ENCODE peak calls at places on chromosomes 4 and X, in seven cellular contexts. F is progenitor cell of endocrine pancreas, O is tibial artery, Z is mucosa of descending colon, L is natural killer cell, M is HFF-Myc, P is IMR-90. Q is an unnamed sample.

GRCh38 chrX:56228914-56229313 is 3.2 kb upstream of the KLF8 start:
- DNase-seq in L (no peak), M (no peak), O (peak), Z (peak), F (no peak), P (no peak), Q (no peak)

GRCh38 chr4:6183740-6184139 is 16.6 kb downstream of the JAKMIP1 start:
- DNase-seq in M (no peak), O (no peak), P (no peak), F (no peak), Z (no peak), L (no peak), Q (no peak)

GRCh38 chrX:115058276-115058675 is 40.9 kb upstream of the IL13RA2 start:
- DNase-seq in F (no peak), L (no peak), M (peak), P (peak), Z (peak), O (no peak), Q (no peak)

GRCh38 chrX:338836-339400 is 20.3 kb upstream of the GTPBP6 start:
- DNase-seq in M (no peak), Z (no peak), F (no peak), P (no peak), O (no peak), L (no peak), Q (no peak)

GRCh38 chr4:9785926-9786325 is 4.5 kb downstream of the DRD5 start:
- DNase-seq in O (no peak), P (no peak), M (no peak), L (no peak), F (no peak), Z (peak), Q (no peak)

GRCh38 chr4:87209182-87209581 is 11.2 kb downstream of the KLHL8 start:
- DNase-seq in L (no peak), O (no peak), Z (no peak), F (no peak), P (no peak), M (no peak), Q (no peak)

GRCh38 chr4:144754562-144755410 is 108.8 kb downstream of the HHIP start:
- DNase-seq in L (no peak), P (peak), M (no peak), O (no peak), Z (peak), F (no peak), Q (no peak)

GRCh38 chrX:31420711-31421151 is 348.9 kb upstream of the FTHL17 start:
- DNase-seq in O (no peak), L (no peak), Z (no peak), F (no peak), M (no peak), P (peak), Q (no peak)

GRCh38 chrX:17397074-17397473 is 22.1 kb downstream of the NHS start:
- DNase-seq in L (no peak), F (no peak), P (peak), O (no peak), M (no peak), Z (no peak), Q (no peak)

GRCh38 chr4:100882661-100883060 is 364.8 kb upstream of the EMCN start:
- DNase-seq in O (no peak), M (no peak), P (no peak), L (no peak), F (no peak), Z (no peak), Q (no peak)

GRCh38 chrX:120725874-120726273 is 96.0 kb upstream of the C1GALT1C1 start:
- DNase-seq in P (no peak), O (no peak), L (no peak), M (no peak), F (no peak), Z (no peak), Q (no peak)

GRCh38 chr4:80386281-80386886 is 50.9 kb downstream of the CFAP299 start:
- DNase-seq in P (no peak), Z (no peak), O (no peak), M (no peak), F (no peak), L (no peak), Q (no peak)

GRCh38 chrX:46628406-46629371 is 55.1 kb downstream of the CHST7 start:
- DNase-seq in F (no peak), P (peak), L (no peak), M (no peak), O (peak), Z (peak), Q (peak)

GRCh38 chrX:54950730-54951375 is 30.2 kb downstream of the TRO start:
- DNase-seq in L (no peak), Z (no peak), O (no peak), M (no peak), P (no peak), F (no peak), Q (no peak)
- TF ChIP-seq CTCF in L (no peak), Z (no peak), O (no peak), M (no peak), P (no peak), F (no peak), Q (no peak)

DNA sequence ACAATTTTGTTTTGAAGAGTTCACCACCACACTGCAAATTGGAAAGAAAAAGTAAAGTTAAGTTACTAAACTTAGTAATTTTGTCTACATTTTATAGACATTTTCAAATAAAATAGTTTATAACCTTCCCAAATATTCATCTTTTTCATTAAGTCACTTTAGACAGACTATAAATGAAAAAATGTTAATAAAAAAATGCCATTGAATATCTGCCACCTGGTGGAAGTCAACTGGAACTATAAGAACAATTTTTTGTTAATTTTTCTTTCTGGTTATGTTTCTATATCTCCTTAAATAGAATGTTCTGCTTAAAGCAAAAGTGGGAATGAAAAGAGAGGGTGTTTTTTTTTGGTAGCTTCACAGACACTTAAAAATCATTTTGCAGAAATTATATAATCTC is 534.4 kb upstream of the PCDH10 start:
- DNase-seq in Z (no peak), F (no peak), L (no peak), P (peak), O (no peak), M (no peak), Q (no peak)
- TF ChIP-seq CTCF in Z (no peak), F (peak), L (no peak), P (peak), O (no peak), M (no peak), Q (no peak)

DNA sequence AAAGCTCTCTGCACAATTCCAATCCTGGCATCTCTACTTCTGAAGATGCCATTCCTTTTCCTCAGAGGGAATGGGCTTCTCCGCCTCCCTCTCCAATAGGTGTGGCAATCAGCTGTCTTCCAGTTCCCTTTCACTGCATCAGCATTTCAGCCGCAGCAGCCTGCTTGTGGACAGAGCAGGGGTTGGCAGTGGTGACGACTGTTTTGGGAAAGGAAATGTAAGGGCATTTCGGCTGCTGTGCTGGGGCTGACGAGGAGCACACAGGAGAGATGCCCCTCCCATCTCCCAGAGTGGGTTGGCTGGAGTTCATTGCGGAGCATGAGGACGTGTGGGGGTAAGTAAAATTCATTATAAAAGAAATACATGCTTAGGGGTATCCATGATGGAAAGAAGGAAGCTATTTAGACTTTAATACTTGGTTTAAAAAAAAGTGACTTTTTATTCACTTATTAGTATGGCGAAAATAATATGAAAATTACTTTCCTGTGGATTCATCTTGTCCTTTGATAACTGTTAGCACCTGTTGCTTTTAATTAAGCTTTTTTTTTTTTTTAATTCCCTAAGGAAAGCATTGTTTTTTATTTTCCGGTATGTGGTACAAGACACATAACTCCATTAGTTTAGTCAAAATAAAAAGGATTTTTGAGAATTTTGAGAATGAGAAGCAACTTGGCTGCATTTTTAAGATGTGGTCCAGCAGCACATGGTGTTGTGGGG is at the start of gene LIMCH1:
- DNase-seq in L (no peak), P (no peak), M (no peak), Z (peak), F (no peak), O (peak), Q (no peak)
- TF ChIP-seq CTCF in L (no peak), P (no peak), M (no peak), Z (no peak), F (no peak), O (no peak), Q (no peak)

DNA sequence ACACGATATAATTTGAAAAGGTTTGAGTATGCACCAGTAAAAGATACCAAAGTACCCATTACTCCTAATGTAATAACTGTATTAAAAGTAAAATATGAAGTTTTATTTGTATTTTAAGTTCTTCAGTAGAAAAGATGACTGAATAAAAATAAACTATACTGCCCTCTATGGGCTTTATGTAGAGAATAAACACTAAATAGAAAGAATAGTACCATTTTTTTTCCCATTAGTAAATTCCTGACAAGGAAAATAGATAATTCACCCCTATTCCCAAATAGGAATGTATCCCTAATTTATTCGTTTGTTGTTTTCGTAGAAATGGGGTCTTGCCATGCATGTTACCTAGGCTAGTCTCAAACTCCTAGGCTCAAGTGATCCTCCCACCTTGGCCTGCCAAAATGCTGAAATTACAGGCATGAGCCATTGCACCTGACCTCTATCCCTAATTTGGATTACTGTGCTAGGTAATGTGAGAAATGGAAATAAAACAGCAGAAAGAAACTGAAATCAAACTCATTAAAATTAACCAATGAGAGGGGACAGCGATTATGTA is 73.6 kb upstream of the COX18 start:
- DNase-seq in L (no peak), F (no peak), Z (no peak), O (no peak), P (no peak), M (no peak), Q (no peak)
- TF ChIP-seq CTCF in L (peak), F (peak), Z (no peak), O (no peak), P (peak), M (no peak), Q (no peak)

GRCh38 chr4:140372607-140373327 is 679 bp upstream of the SCOC start:
- DNase-seq in Z (peak), O (no peak), M (no peak), F (no peak), L (peak), P (peak), Q (no peak)
- TF ChIP-seq CTCF in Z (no peak), O (peak), M (no peak), F (peak), L (peak), P (no peak), Q (no peak)

GRCh38 chr4:122827258-122827887 is 742 bp downstream of the FGF2 start:
- DNase-seq in M (no peak), O (no peak), L (peak), Z (peak), P (peak), F (peak), Q (peak)
- TF ChIP-seq CTCF in M (no peak), O (no peak), L (no peak), Z (no peak), P (peak), F (no peak), Q (no peak)

DNA sequence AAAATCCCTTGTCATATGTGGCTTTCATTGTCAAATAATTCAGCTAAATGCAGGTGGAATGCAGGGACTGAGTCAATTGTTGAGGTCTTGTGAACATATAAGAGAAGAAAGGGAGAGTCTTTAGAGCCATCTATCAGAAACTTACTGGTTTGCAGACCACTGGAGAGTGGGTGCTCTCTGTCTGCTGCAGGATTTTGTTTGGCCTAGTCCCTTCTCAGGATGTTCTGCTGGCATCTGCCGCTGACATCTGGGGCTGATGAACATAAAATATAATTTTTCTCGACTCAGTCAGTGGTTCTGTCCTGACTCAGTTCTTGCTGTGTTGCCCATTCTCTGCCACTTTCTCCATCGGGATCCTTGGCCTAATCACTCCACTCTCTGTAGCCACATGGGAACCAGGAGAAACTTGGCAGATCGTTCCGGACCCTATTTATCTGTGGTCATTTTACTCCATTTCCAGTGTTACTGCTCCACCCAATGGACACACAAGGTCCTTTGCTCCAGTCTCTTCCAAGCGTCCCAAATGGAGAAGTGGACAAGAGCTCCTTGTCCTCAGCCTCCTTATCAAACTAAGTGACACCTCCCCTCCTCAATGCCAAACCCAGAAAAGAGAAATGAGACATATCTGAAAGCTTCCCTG is 436.2 kb downstream of the FAT4 start:
- DNase-seq in O (peak), M (peak), Z (peak), L (no peak), F (no peak), P (peak), Q (no peak)
- TF ChIP-seq CTCF in O (peak), M (peak), Z (no peak), L (no peak), F (peak), P (peak), Q (no peak)

GRCh38 chrX:28552882-28553829 is 34.1 kb upstream of the IL1RAPL1 start:
- DNase-seq in M (no peak), L (no peak), Z (no peak), O (no peak), P (no peak), F (no peak), Q (no peak)

GRCh38 chrX:28549839-28550238 is 37.4 kb upstream of the IL1RAPL1 start:
- DNase-seq in L (no peak), O (no peak), Z (no peak), M (no peak), F (no peak), P (no peak), Q (no peak)

GRCh38 chrX:28552322-28552721 is 34.9 kb upstream of the IL1RAPL1 start:
- DNase-seq in F (no peak), M (no peak), P (peak), Z (no peak), O (no peak), L (no peak), Q (no peak)

GRCh38 chrX:28550331-28550872 is 36.8 kb upstream of the IL1RAPL1 start:
- DNase-seq in M (no peak), F (no peak), P (no peak), Z (no peak), O (no peak), L (no peak), Q (no peak)
- TF ChIP-seq CTCF in M (no peak), F (no peak), P (no peak), Z (no peak), O (no peak), L (no peak), Q (no peak)

GRCh38 chr4:178577933-178578332 is 1135.7 kb upstream of the AGA start:
- DNase-seq in L (no peak), F (no peak), M (no peak), O (no peak), P (no peak), Z (no peak), Q (no peak)
- TF ChIP-seq CTCF in L (no peak), F (no peak), M (no peak), O (no peak), P (no peak), Z (no peak), Q (no peak)